ENCODE peak calls at places on chromosomes 2 and 18, in six cellular contexts. P, W, E, M, T and Y are unnamed samples. For H3K36me3, the result is how much of the 10 kb centered on the place peaks cover.

GRCh38 chr2:134167015-134167414 is 86.9 kb upstream of the MGAT5 start:
- DNase-seq in P (no peak), M (no peak), E (no peak), T (no peak), W (no peak), Y (no peak)

GRCh38 chr18:3663870-3664512 is 214.0 kb downstream of the TGIF1 start:
- DNase-seq in T (no peak), W (no peak), E (no peak), P (no peak), M (no peak), Y (no peak)

GRCh38 chr2:170477630-170478029 is 237.5 kb upstream of the SP5 start:
- DNase-seq in P (no peak), E (no peak), M (no peak), W (no peak), T (no peak), Y (no peak)

GRCh38 chr2:239236808-239237205 is 164.0 kb downstream of the HDAC4 start:
- DNase-seq in M (no peak), E (no peak), W (no peak), T (no peak), P (no peak), Y (peak)

GRCh38 chr2:217954051-217954450 is 48.7 kb downstream of the TNS1 start:
- DNase-seq in W (peak), E (no peak), M (no peak), P (no peak), T (no peak), Y (peak)

GRCh38 chr2:9112079-9112721 is 94.4 kb upstream of the ASAP2 start:
- DNase-seq in W (peak), M (peak), T (no peak), P (peak), E (no peak), Y (no peak)

GRCh38 chr2:65786001-65786400 is 353.6 kb upstream of the SPRED2 start:
- DNase-seq in W (no peak), T (no peak), M (no peak), P (no peak), E (no peak), Y (no peak)

GRCh38 chr2:210630904-210631560 is 74.6 kb downstream of the CPS1 start:
- DNase-seq in T (no peak), E (no peak), P (no peak), W (no peak), M (no peak), Y (no peak)

GRCh38 chr2:173741715-173742114 is 223.5 kb downstream of the SP3 start:
- DNase-seq in W (no peak), E (no peak), T (no peak), M (no peak), P (no peak), Y (no peak)

GRCh38 chr2:217231212-217231611 is 371.3 kb upstream of the TNP1 start:
- DNase-seq in E (no peak), M (no peak), T (no peak), P (no peak), W (no peak), Y (no peak)

GRCh38 chr2:3212984-3213383 is 164.6 kb downstream of the EIPR1 start:
- DNase-seq in M (no peak), P (no peak), W (no peak), T (no peak), E (no peak), Y (no peak)

GRCh38 chr2:48514591-48514990 is 15.4 kb upstream of the STON1 start:
- DNase-seq in W (no peak), P (no peak), E (no peak), M (no peak), T (no peak), Y (no peak)

GRCh38 chr2:62287895-62288589 is 92.1 kb downstream of the B3GNT2 start:
- DNase-seq in M (peak), P (peak), E (peak), T (peak), W (peak), Y (no peak)

GRCh38 chr2:109201465-109202420 is 72.7 kb downstream of the SH3RF3 start:
- DNase-seq in W (no peak), E (no peak), M (no peak), T (no peak), P (no peak), Y (no peak)

DNA sequence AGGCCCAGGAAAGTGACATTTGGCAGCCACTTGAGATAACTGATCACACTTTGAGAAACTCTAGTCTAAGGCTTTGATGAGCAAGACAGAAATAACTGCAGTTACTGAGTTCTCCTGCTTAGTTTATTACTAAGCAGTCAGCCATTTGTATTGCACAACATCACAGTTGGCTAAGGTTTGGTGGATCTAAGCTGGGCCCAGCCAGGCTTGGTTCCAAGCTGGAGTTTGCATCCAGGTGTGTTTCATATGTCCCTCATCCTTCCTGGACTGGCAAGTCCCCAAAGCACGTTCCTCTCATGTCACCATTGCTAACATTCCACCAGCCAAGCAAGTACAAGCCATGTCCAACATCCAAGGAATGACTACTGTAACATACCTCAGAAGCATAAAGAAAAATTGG is 71.3 kb upstream of the ZNF532 start:
- DNase-seq in W (peak), M (no peak), E (no peak), P (no peak), T (peak), Y (no peak)
- TF ChIP-seq POLR2AphosphoS5 in W (no peak), M (no peak), E (no peak), P (no peak), T (peak), Y (no peak)

DNA sequence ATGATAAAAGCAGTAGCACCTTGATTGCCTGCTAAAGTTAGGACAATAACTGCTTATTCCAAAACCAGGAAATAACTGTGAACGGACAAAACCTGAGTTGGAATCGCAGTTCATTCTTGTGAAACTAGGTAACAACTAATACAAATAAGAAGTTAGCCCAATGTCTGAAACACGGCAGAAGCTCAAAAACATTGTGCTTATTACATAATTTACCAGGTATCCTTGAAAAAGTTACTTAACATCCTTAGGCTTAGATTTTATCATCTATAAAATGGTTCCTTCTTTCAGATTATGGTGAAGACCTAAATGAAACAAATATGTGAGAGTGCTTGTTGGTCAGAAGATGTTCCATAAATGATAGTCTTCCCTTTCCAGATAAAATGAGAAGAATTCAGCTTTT is 32.4 kb downstream of the RTN4 start:
- DNase-seq in P (no peak), M (no peak), T (no peak), E (no peak), W (no peak), Y (no peak)
- H3K36me3 ChIP-seq in P (under half), M (under half), T (under half), E (under half), W (under half), Y (under half)

GRCh38 chr2:100262555-100263320 is 59.6 kb downstream of the LONRF2 start:
- DNase-seq in W (peak), M (peak), P (peak), T (peak), E (peak), Y (peak)
- TF ChIP-seq POLR2A in W (no peak), M (no peak), P (no peak), T (no peak), E (no peak), Y (no peak)

GRCh38 chr18:9353596-9353995 is 19.0 kb downstream of the TWSG1 start:
- DNase-seq in T (no peak), E (no peak), P (no peak), M (no peak), W (no peak), Y (no peak)
- TF ChIP-seq POLR2AphosphoS5 in T (no peak), E (no peak), P (no peak), M (no peak), W (no peak), Y (no peak)

DNA sequence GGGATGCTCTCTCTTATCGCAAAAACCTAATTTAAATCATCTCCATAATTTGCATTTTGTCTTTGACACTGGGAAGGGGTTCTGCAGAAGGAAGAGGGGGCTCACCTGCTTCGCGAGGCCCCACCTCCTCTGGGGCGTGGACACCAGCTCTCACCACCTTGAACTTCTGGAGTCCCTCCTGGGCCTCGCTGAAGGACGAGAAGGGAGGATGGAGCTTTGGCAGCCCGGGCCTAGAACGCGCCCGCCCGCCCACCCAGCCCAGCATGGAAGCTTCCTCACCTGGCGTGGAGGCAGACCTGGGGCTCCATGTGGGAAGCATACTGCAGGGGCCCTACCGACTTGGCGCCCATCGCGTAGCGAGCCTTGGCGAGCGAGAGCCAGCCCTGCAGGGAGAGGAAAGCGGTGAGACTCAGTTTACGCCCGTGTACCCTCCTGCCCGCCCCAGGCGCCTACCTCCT is 1.1 kb upstream of the IMP4 start:
- DNase-seq in T (no peak), M (peak), E (peak), P (peak), W (no peak), Y (no peak)
- H3K36me3 ChIP-seq in T (under half), M (under half), E (under half), P (under half), W (half or more), Y (under half)

GRCh38 chr2:118221952-118222594 is 133.8 kb downstream of the INSIG2 start:
- DNase-seq in E (no peak), P (peak), M (no peak), W (no peak), T (peak), Y (no peak)

GRCh38 chr2:118223487-118224136 is 135.3 kb downstream of the INSIG2 start:
- DNase-seq in T (no peak), E (no peak), M (no peak), W (no peak), P (no peak), Y (no peak)

GRCh38 chr2:118222643-118223486 is 134.6 kb downstream of the INSIG2 start:
- DNase-seq in P (no peak), T (no peak), W (no peak), M (no peak), E (no peak), Y (no peak)

GRCh38 chr2:118224888-118225264 is 136.6 kb downstream of the INSIG2 start:
- DNase-seq in E (no peak), P (no peak), T (no peak), M (no peak), W (no peak), Y (no peak)

DNA sequence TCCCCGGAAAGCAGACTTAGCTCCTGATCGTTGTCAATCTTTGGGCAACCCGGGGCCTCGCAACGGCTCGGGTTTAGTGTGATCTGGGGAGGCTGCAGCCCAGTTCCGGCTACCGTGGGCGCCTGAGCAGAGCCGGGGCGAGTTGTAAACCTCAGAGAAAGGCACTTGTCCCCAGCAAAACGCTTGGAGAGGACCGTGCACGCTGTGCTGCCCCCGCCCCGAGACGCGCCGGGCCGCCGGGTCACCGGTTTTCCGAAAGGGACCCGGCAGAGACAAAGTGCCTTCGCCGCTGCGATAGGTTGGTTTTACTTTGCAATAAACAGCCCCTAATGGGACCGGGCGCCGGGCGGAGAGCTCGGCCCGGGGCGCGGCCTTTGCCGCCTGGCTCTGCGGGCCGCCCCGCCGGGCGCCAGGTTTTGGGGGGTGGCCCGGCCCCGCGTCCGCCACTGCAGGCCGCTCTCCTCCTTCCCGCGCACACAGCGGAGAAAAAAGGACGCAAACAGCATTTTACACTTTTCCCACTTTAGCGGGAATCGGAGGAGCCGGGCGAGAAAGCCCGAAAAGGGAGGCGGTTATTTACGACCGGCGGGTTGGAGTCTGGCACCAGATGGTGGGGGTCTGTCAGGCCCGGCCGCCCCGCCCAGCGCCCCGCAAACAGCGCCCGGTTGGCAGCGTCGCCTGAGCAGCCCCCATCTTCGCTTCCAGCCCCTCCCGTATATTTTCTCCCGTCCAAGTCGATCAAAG is 136.0 kb downstream of the INSIG2 start:
- DNase-seq in M (no peak), P (no peak), W (no peak), E (peak), T (no peak), Y (peak)
- TF ChIP-seq POLR2A in M (no peak), P (no peak), W (no peak), E (no peak), T (no peak), Y (no peak)

GRCh38 chr2:43073373-43073772 is 153.0 kb downstream of the ZFP36L2 start:
- DNase-seq in E (peak), M (no peak), W (no peak), P (peak), T (no peak), Y (peak)
- TF ChIP-seq POLR2AphosphoS5 in E (no peak), M (peak), W (peak), P (no peak), T (no peak), Y (no peak)

DNA sequence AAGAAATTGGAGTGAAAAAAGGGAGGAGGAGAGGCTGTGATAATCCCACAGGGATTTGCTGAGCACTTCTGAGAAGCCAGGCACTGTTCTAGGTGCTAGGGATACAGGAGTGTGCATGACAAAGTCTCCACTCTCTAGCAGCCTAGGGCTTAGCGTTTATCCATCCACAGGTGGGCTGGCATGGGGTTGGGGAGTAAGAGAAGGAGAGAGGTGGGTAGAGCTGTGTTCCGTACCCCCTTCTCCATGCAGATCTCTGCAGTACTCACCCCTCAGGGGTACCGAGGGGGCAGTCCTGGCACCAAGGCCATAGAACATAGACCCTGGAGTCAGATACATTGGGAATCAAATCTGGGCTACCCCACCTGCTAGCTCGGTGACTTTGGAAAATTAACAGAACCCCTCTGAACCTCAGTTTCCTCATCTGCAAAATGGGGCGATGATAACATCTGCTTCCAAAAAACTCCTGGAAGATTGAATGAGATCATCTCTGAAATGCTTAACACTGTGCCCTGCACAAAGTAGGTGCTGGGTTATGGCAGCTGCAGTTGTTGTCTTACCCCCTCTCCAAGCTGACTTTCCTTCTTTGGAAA is 18.6 kb downstream of the FOSL2 start:
- DNase-seq in T (no peak), E (no peak), M (no peak), P (no peak), W (peak), Y (no peak)
- H3K36me3 ChIP-seq in T (under half), E (half or more), M (half or more), P (under half), W (half or more), Y (half or more)